ENCODE peak calls at places on chromosome 16, in five cellular contexts. One of them, this sample, is unnamed.

GRCh38 chr16:4664538-4665418 is 28.6 kb upstream of the NUDT16L1 start:
- DNase-seq in astrocyte: no peak
- DNase-seq in AG04450: no peak
- DNase-seq in colonic mucosa: peak
- DNase-seq in testis: peak
- DNase-seq in this sample: no peak

GRCh38 chr16:7651803-7652570 is 319.3 kb downstream of the RBFOX1 start:
- DNase-seq in AG04450: no peak
- DNase-seq in astrocyte: no peak
- DNase-seq in testis: no peak
- DNase-seq in colonic mucosa: no peak
- DNase-seq in this sample: no peak

GRCh38 chr16:79668502-79668901 is 68.0 kb upstream of the MAF start:
- DNase-seq in astrocyte: no peak
- DNase-seq in AG04450: no peak
- DNase-seq in colonic mucosa: no peak
- DNase-seq in testis: no peak
- DNase-seq in this sample: no peak

GRCh38 chr16:88815901-88816589 is 4.3 kb upstream of the APRT start:
- DNase-seq in testis: no peak
- DNase-seq in colonic mucosa: peak
- DNase-seq in astrocyte: no peak
- DNase-seq in AG04450: no peak
- DNase-seq in this sample: no peak

GRCh38 chr16:84643180-84643583 is 5.1 kb upstream of the KLHL36 start:
- DNase-seq in AG04450: peak
- DNase-seq in testis: peak
- DNase-seq in astrocyte: peak
- DNase-seq in colonic mucosa: peak
- DNase-seq in this sample: peak

GRCh38 chr16:31351937-31352315 is 3.0 kb upstream of the ITGAX start:
- DNase-seq in AG04450: no peak
- DNase-seq in colonic mucosa: no peak
- DNase-seq in astrocyte: no peak
- DNase-seq in testis: no peak
- DNase-seq in this sample: no peak

GRCh38 chr16:85522517-85522841 is 90.6 kb upstream of the GSE1 start:
- DNase-seq in testis: no peak
- DNase-seq in colonic mucosa: no peak
- DNase-seq in astrocyte: no peak
- DNase-seq in AG04450: no peak
- DNase-seq in this sample: no peak

GRCh38 chr16:46607529-46607928 is 13.7 kb downstream of the SHCBP1 start:
- DNase-seq in testis: no peak
- DNase-seq in astrocyte: peak
- DNase-seq in colonic mucosa: no peak
- DNase-seq in AG04450: peak
- DNase-seq in this sample: no peak

GRCh38 chr16:12144355-12144754 is 167.8 kb downstream of the SNX29 start:
- DNase-seq in AG04450: no peak
- DNase-seq in testis: no peak
- DNase-seq in colonic mucosa: no peak
- DNase-seq in astrocyte: no peak
- DNase-seq in this sample: no peak

GRCh38 chr16:4244254-4244812 is 2.5 kb upstream of the SRL start:
- DNase-seq in AG04450: no peak
- DNase-seq in colonic mucosa: no peak
- DNase-seq in astrocyte: no peak
- DNase-seq in testis: no peak
- DNase-seq in this sample: no peak

GRCh38 chr16:84241778-84242177 is 2.0 kb upstream of the KCNG4 start:
- DNase-seq in colonic mucosa: no peak
- DNase-seq in AG04450: no peak
- DNase-seq in testis: no peak
- DNase-seq in astrocyte: no peak
- DNase-seq in this sample: no peak

GRCh38 chr16:48022496-48022895 is 133.3 kb downstream of the ABCC12 start:
- DNase-seq in astrocyte: no peak
- DNase-seq in AG04450: no peak
- DNase-seq in testis: no peak
- DNase-seq in colonic mucosa: no peak
- DNase-seq in this sample: no peak

GRCh38 chr16:71628810-71629209 is 2.8 kb downstream of the MARVELD3 start:
- DNase-seq in astrocyte: peak
- DNase-seq in colonic mucosa: no peak
- DNase-seq in AG04450: no peak
- DNase-seq in testis: no peak
- DNase-seq in this sample: no peak

GRCh38 chr16:68447721-68448359 is 468 bp downstream of the SMPD3 start:
- DNase-seq in astrocyte: no peak
- DNase-seq in testis: peak
- DNase-seq in colonic mucosa: peak
- DNase-seq in AG04450: no peak
- DNase-seq in this sample: no peak

GRCh38 chr16:87791295-87792204 is 25.8 kb upstream of the KLHDC4 start:
- DNase-seq in astrocyte: no peak
- DNase-seq in AG04450: no peak
- DNase-seq in colonic mucosa: no peak
- DNase-seq in testis: no peak
- DNase-seq in this sample: no peak

GRCh38 chr16:28534542-28535373 is 4.0 kb downstream of the NUPR1 start:
- DNase-seq in testis: peak
- DNase-seq in AG04450: no peak
- DNase-seq in astrocyte: no peak
- DNase-seq in colonic mucosa: peak
- DNase-seq in this sample: peak

GRCh38 chr16:7246578-7246977 is 86.1 kb upstream of the RBFOX1 start:
- DNase-seq in colonic mucosa: no peak
- DNase-seq in astrocyte: no peak
- DNase-seq in testis: no peak
- DNase-seq in AG04450: no peak
- DNase-seq in this sample: no peak

GRCh38 chr16:85861095-85861825 is 37.7 kb upstream of the IRF8 start:
- DNase-seq in AG04450: no peak
- DNase-seq in colonic mucosa: peak
- DNase-seq in astrocyte: no peak
- DNase-seq in testis: no peak
- DNase-seq in this sample: no peak

GRCh38 chr16:11613381-11614303 is 26.9 kb upstream of the LITAF start:
- DNase-seq in AG04450: no peak
- DNase-seq in astrocyte: no peak
- DNase-seq in testis: peak
- DNase-seq in colonic mucosa: peak
- DNase-seq in this sample: no peak

GRCh38 chr16:68272501-68273209 is 8.3 kb downstream of the SLC7A6 start:
- DNase-seq in colonic mucosa: peak
- DNase-seq in astrocyte: no peak
- DNase-seq in AG04450: no peak
- DNase-seq in testis: no peak
- DNase-seq in this sample: no peak

GRCh38 chr16:60259956-60260355 is 1525.8 kb upstream of the GOT2 start:
- DNase-seq in AG04450: no peak
- DNase-seq in testis: no peak
- DNase-seq in colonic mucosa: no peak
- DNase-seq in astrocyte: no peak
- DNase-seq in this sample: no peak

GRCh38 chr16:64428463-64428862 is 693.4 kb downstream of the CDH11 start:
- DNase-seq in AG04450: peak
- DNase-seq in testis: no peak
- DNase-seq in colonic mucosa: no peak
- DNase-seq in astrocyte: peak
- DNase-seq in this sample: no peak

GRCh38 chr16:51766739-51767138 is 615.7 kb upstream of the SALL1 start:
- DNase-seq in astrocyte: peak
- DNase-seq in testis: no peak
- DNase-seq in colonic mucosa: no peak
- DNase-seq in AG04450: no peak
- DNase-seq in this sample: no peak

GRCh38 chr16:70688266-70688742 is 2.5 kb upstream of the MTSS2 start:
- DNase-seq in AG04450: no peak
- DNase-seq in colonic mucosa: peak
- DNase-seq in testis: no peak
- DNase-seq in astrocyte: peak
- DNase-seq in this sample: no peak

GRCh38 chr16:4988647-4989046 is 30.5 kb downstream of the SEC14L5 start:
- DNase-seq in astrocyte: no peak
- DNase-seq in colonic mucosa: no peak
- DNase-seq in testis: no peak
- DNase-seq in AG04450: no peak
- DNase-seq in this sample: no peak

GRCh38 chr16:14109782-14110727 is 38.9 kb downstream of the MRTFB start:
- DNase-seq in testis: no peak
- DNase-seq in AG04450: no peak
- DNase-seq in astrocyte: no peak
- DNase-seq in colonic mucosa: no peak
- DNase-seq in this sample: no peak

DNA sequence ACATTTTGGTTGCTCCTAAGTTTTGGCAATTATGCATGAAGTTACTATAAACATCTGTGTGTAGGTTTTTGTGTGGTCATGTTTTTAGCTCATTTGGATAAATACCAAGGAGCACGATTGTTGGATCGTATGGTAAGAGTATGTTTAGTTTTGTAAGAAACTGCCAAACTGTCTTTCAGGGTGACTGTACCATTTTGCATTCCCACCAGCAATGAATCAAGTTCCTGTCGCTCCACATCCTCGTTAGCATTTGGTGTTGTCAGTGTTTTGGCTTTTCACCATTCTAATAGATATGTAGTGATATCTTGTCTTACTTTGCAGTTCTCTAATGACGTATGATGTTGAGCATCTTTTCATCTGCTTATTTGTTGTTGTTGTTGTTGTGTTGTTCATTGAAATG is 20.2 kb downstream of the TENT4B start:
- DNase-seq in testis: no peak
- DNase-seq in colonic mucosa: no peak
- DNase-seq in AG04450: no peak
- DNase-seq in astrocyte: no peak
- DNase-seq in this sample: no peak
- H3K4me3 ChIP-seq in testis: no peak
- H3K4me3 ChIP-seq in colonic mucosa: no peak
- H3K4me3 ChIP-seq in AG04450: no peak
- H3K4me3 ChIP-seq in astrocyte: no peak
- H3K4me3 ChIP-seq in this sample: no peak

GRCh38 chr16:27401768-27402568 is at the start of gene IL21R:
- DNase-seq in colonic mucosa: peak
- DNase-seq in AG04450: no peak
- DNase-seq in testis: no peak
- DNase-seq in astrocyte: peak
- DNase-seq in this sample: peak
- H3K27ac ChIP-seq in colonic mucosa: no peak
- H3K27ac ChIP-seq in AG04450: no peak
- H3K27ac ChIP-seq in testis: no peak
- H3K27ac ChIP-seq in astrocyte: peak
- H3K27ac ChIP-seq in this sample: no peak

DNA sequence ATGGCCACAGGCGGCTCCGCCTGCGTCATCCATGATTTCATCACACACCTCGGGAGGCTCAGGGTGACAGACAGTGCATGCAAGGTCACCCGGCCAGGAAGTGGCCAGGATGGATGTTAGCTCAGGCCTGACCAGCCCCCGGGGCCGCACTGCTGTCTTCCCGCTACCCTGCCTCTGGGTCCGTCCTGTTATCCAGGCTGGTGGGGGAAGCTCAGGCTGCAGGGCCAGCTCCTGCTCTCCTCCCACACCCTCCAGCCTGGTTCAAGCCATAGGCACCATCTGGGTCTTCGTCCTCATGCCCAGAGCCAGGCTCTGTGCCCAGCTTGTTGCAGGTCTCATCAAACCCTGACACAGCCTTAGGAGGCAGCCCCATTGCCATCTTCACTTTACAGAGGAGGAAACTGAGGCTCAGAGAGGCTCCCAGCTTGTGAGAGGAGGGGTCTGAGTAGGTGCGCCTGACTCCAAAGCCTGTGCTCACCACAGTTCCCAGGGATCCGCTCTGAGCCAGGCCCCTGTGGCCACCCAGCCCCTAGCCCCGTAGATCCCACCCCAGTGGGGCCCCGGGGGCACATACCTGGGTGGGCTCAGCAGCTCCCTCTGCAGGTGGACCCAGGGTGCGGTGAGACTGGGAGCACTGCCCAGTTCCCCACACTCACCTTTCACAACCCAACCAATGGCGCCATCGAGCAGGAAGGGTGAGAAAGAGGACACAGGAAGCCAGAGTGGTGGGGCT is 414 bp upstream of the ADGRG3 start:
- DNase-seq in AG04450: no peak
- DNase-seq in colonic mucosa: no peak
- DNase-seq in testis: no peak
- DNase-seq in astrocyte: no peak
- DNase-seq in this sample: no peak
- TF ChIP-seq CTCF in AG04450: no peak
- TF ChIP-seq CTCF in colonic mucosa: no peak
- TF ChIP-seq CTCF in testis: no peak
- TF ChIP-seq CTCF in astrocyte: no peak
- TF ChIP-seq CTCF in this sample: no peak

DNA sequence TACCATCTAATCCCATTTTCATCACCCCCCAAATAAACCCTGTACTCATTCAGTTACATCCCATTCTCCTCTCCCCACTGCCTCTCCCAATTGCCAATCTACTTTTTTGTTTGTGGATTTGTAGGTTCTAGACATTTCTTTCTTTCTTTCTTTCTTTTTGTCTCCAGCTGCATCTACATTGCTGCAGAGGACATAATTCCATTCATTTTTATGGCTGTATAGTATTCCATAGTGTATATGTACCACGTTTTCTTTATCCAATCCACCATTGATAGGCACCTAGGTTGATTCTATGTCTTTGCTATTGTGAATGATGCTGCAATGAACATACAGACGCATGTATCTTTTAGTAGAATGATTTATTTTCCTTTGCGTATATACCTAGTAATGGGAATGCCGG is 6.3 kb upstream of the CRYM start:
- DNase-seq in testis: no peak
- DNase-seq in astrocyte: no peak
- DNase-seq in AG04450: no peak
- DNase-seq in colonic mucosa: no peak
- DNase-seq in this sample: no peak
- H3K4me3 ChIP-seq in testis: peak
- H3K4me3 ChIP-seq in astrocyte: no peak
- H3K4me3 ChIP-seq in AG04450: peak
- H3K4me3 ChIP-seq in colonic mucosa: peak
- H3K4me3 ChIP-seq in this sample: peak